ENCODE peak calls at places on chromosome 12, in eight cellular contexts. O is HuH-7; E is esophagus squamous epithelium; Y is ovary; M is Calu3; R is H9; B is stimulated activated CD4-positive, alpha-beta T cell treated with anti-CD3 and anti-CD28 coated beads, TNF-alpha, amount 100 ng/mL, for 1 hour; H is Caco-2. K is an unnamed sample.

GRCh38 chr12:31896514-31897039 is 62.6 kb upstream of the RESF1 start:
- DNase-seq in O (no peak), E (peak; percentile 49), Y (peak; percentile 55), M (peak; percentile 39), R (no peak), B (peak; percentile 72), H (no peak), K (no peak)

GRCh38 chr12:89316705-89317139 is 35.6 kb downstream of the DUSP6 start:
- DNase-seq in O (peak; percentile 17), E (no peak), Y (no peak), M (no peak), R (no peak), B (no peak), H (peak; percentile 41), K (no peak)

GRCh38 chr12:59780605-59781135 is 184.8 kb downstream of the SLC16A7 start:
- DNase-seq in O (peak; percentile 24), E (no peak), Y (no peak), M (peak; percentile 26), R (no peak), B (no peak), H (peak; percentile 28), K (no peak)

GRCh38 chr12:88242161-88242925 is 100.2 kb downstream of the TMTC3 start:
- DNase-seq in O (no peak), E (no peak), Y (no peak), M (peak; percentile 42), R (no peak), B (no peak), H (no peak), K (no peak)

GRCh38 chr12:6765634-6766581 is at the start of gene PTMS:
- DNase-seq in O (peak; percentile 80), E (no peak), Y (peak; percentile 91), M (peak; percentile 67), R (peak; percentile 97), B (no peak), H (peak; percentile 90), K (peak; percentile 88)

GRCh38 chr12:175250-175649 is 38.7 kb downstream of the SLC6A12 start:
- DNase-seq in O (no peak), E (no peak), Y (no peak), M (no peak), R (no peak), B (no peak), H (no peak), K (no peak)

GRCh38 chr12:17928708-17929366 is 161.2 kb downstream of the RERGL start:
- DNase-seq in O (peak; percentile 9), E (no peak), Y (no peak), M (peak; percentile 22), R (no peak), B (no peak), H (peak; percentile 61), K (no peak)

GRCh38 chr12:2693980-2694379 is 100.8 kb upstream of the FKBP4 start:
- DNase-seq in O (no peak), E (no peak), Y (no peak), M (no peak), R (no peak), B (no peak), H (no peak), K (no peak)

GRCh38 chr12:87136330-87136976 is 880.3 kb upstream of the MGAT4C start:
- DNase-seq in O (no peak), E (no peak), Y (no peak), M (no peak), R (no peak), B (no peak), H (no peak), K (no peak)

GRCh38 chr12:77861317-77861716 is 30.6 kb downstream of the NAV3 start:
- DNase-seq in O (no peak), E (no peak), Y (no peak), M (no peak), R (no peak), B (no peak), H (no peak), K (no peak)

GRCh38 chr12:12881495-12881894 is 9.9 kb upstream of the GPRC5A start:
- DNase-seq in O (no peak), E (no peak), Y (no peak), M (peak; percentile 81), R (no peak), B (no peak), H (peak; percentile 59), K (no peak)

GRCh38 chr12:2682301-2683282 is 112.2 kb upstream of the FKBP4 start:
- DNase-seq in O (peak; percentile 59), E (no peak), Y (no peak), M (peak; percentile 50), R (peak; percentile 91), B (peak; percentile 13), H (peak; percentile 71), K (no peak)

GRCh38 chr12:96248532-96248931 is 54.4 kb downstream of the ELK3 start:
- DNase-seq in O (no peak), E (no peak), Y (peak; percentile 15), M (no peak), R (no peak), B (no peak), H (no peak), K (no peak)

GRCh38 chr12:116720129-116720528 is 17.7 kb downstream of the SPRING1 start:
- DNase-seq in O (no peak), E (no peak), Y (no peak), M (no peak), R (no peak), B (no peak), H (no peak), K (no peak)

GRCh38 chr12:121618659-121619233 is 7.6 kb upstream of the ORAI1 start:
- DNase-seq in O (no peak), E (no peak), Y (no peak), M (no peak), R (no peak), B (no peak), H (no peak), K (no peak)

GRCh38 chr12:90945070-90945649 is 9.8 kb downstream of the CCER1 start:
- DNase-seq in O (no peak), E (no peak), Y (no peak), M (no peak), R (no peak), B (no peak), H (no peak), K (peak; percentile 16)

GRCh38 chr12:6425588-6426531 is 18.9 kb upstream of the CD27 start:
- DNase-seq in O (no peak), E (no peak), Y (no peak), M (no peak), R (no peak), B (no peak), H (no peak), K (no peak)

GRCh38 chr12:51751657-51752056 is 96.9 kb downstream of the FIGNL2 start:
- DNase-seq in O (no peak), E (no peak), Y (no peak), M (no peak), R (no peak), B (no peak), H (no peak), K (no peak)

GRCh38 chr12:69686731-69687130 is 12.4 kb downstream of the BEST3 start:
- DNase-seq in O (no peak), E (no peak), Y (no peak), M (no peak), R (no peak), B (no peak), H (peak; percentile 36), K (no peak)

GRCh38 chr12:42589465-42590323 is at the start of gene PRICKLE1:
- DNase-seq in O (peak; percentile 39), E (no peak), Y (peak; percentile 41), M (peak; percentile 48), R (peak; percentile 46), B (no peak), H (peak; percentile 61), K (no peak)

GRCh38 chr12:104602901-104603300 is 146.2 kb downstream of the CHST11 start:
- DNase-seq in O (no peak), E (no peak), Y (no peak), M (no peak), R (no peak), B (no peak), H (no peak), K (no peak)

GRCh38 chr12:34395056-34396005 is 373.0 kb downstream of the ALG10 start:
- DNase-seq in O (no peak), E (no peak), Y (peak; percentile 10), M (no peak), R (peak; percentile 8), B (no peak), H (no peak), K (no peak)

GRCh38 chr12:58895053-58895452 is 25.3 kb downstream of the LRIG3 start:
- DNase-seq in O (no peak), E (no peak), Y (no peak), M (no peak), R (no peak), B (no peak), H (no peak), K (no peak)

GRCh38 chr12:1769809-1770494 is 50.4 kb upstream of the LRTM2 start:
- DNase-seq in O (no peak), E (no peak), Y (no peak), M (no peak), R (no peak), B (no peak), H (no peak), K (no peak)

GRCh38 chr12:94326727-94327126 is 132.9 kb downstream of the CEP83 start:
- DNase-seq in O (no peak), E (no peak), Y (no peak), M (no peak), R (no peak), B (no peak), H (no peak), K (no peak)

GRCh38 chr12:6181583-6182278 is 18.5 kb upstream of the CD9 start:
- DNase-seq in O (no peak), E (no peak), Y (no peak), M (no peak), R (peak; percentile 31), B (no peak), H (no peak), K (no peak)

GRCh38 chr12:45543887-45544286 is 185.6 kb upstream of the ARID2 start:
- DNase-seq in O (peak; percentile 78), E (no peak), Y (peak; percentile 22), M (peak; percentile 59), R (peak; percentile 64), B (peak; percentile 5), H (peak; percentile 79), K (peak; percentile 37)

GRCh38 chr12:89695100-89695499 is 13.5 kb downstream of the ATP2B1 start:
- DNase-seq in O (no peak), E (no peak), Y (no peak), M (no peak), R (no peak), B (no peak), H (no peak), K (no peak)